ENCODE peak calls at places on chromosome 15, in five cellular contexts. One of them, this sample, is unnamed.

GRCh38 chr15:44194397-44195150 is 497 bp downstream of the FRMD5 start:
- DNase-seq in ovary: peak; percentile 28
- DNase-seq in pancreas: peak; percentile 82
- DNase-seq in suprapubic skin: peak; percentile 59
- DNase-seq in lower lobe of right lung: peak; percentile 51
- DNase-seq in this sample: peak; percentile 28

GRCh38 chr15:33064878-33065277 is 129.6 kb downstream of the FMN1 start:
- DNase-seq in pancreas: no peak
- DNase-seq in suprapubic skin: no peak
- DNase-seq in ovary: no peak
- DNase-seq in lower lobe of right lung: no peak
- DNase-seq in this sample: no peak

GRCh38 chr15:67134577-67135492 is 69.4 kb downstream of the SMAD3 start:
- DNase-seq in suprapubic skin: no peak
- DNase-seq in pancreas: no peak
- DNase-seq in lower lobe of right lung: no peak
- DNase-seq in ovary: no peak
- DNase-seq in this sample: peak; percentile 67

GRCh38 chr15:91787198-91787597 is 66.3 kb upstream of the SLCO3A1 start:
- DNase-seq in pancreas: no peak
- DNase-seq in ovary: no peak
- DNase-seq in suprapubic skin: no peak
- DNase-seq in lower lobe of right lung: no peak
- DNase-seq in this sample: no peak

GRCh38 chr15:57495554-57496235 is 96.0 kb upstream of the MYZAP start:
- DNase-seq in suprapubic skin: no peak
- DNase-seq in lower lobe of right lung: no peak
- DNase-seq in pancreas: no peak
- DNase-seq in ovary: no peak
- DNase-seq in this sample: no peak

GRCh38 chr15:97023131-97023844 is 692.8 kb downstream of the NR2F2 start:
- DNase-seq in suprapubic skin: no peak
- DNase-seq in pancreas: no peak
- DNase-seq in ovary: no peak
- DNase-seq in lower lobe of right lung: no peak
- DNase-seq in this sample: no peak

GRCh38 chr15:78944669-78945407 is at the start of gene CTSH:
- DNase-seq in ovary: peak; percentile 89
- DNase-seq in pancreas: peak; percentile 96
- DNase-seq in lower lobe of right lung: peak; percentile 94
- DNase-seq in suprapubic skin: peak; percentile 80
- DNase-seq in this sample: peak; percentile 90

GRCh38 chr15:85582076-85582718 is 201.8 kb downstream of the AKAP13 start:
- DNase-seq in pancreas: no peak
- DNase-seq in suprapubic skin: no peak
- DNase-seq in ovary: no peak
- DNase-seq in lower lobe of right lung: no peak
- DNase-seq in this sample: peak; percentile 64

GRCh38 chr15:23436421-23436820 is 10.6 kb downstream of the GOLGA6L2 start:
- DNase-seq in ovary: no peak
- DNase-seq in pancreas: no peak
- DNase-seq in lower lobe of right lung: no peak
- DNase-seq in suprapubic skin: no peak
- DNase-seq in this sample: peak; percentile 40

GRCh38 chr15:85633859-85634258 is 160.9 kb downstream of the KLHL25 start:
- DNase-seq in ovary: no peak
- DNase-seq in lower lobe of right lung: no peak
- DNase-seq in pancreas: no peak
- DNase-seq in suprapubic skin: no peak
- DNase-seq in this sample: no peak

GRCh38 chr15:78702609-78703332 is 61.8 kb upstream of the CHRNB4 start:
- DNase-seq in suprapubic skin: no peak
- DNase-seq in ovary: no peak
- DNase-seq in lower lobe of right lung: no peak
- DNase-seq in pancreas: no peak
- DNase-seq in this sample: no peak

GRCh38 chr15:46676233-46677206 is 1040.8 kb upstream of the SEMA6D start:
- DNase-seq in ovary: no peak
- DNase-seq in pancreas: no peak
- DNase-seq in lower lobe of right lung: no peak
- DNase-seq in suprapubic skin: no peak
- DNase-seq in this sample: no peak

GRCh38 chr15:70633394-70633793 is 130.0 kb downstream of the UACA start:
- DNase-seq in pancreas: no peak
- DNase-seq in lower lobe of right lung: no peak
- DNase-seq in ovary: no peak
- DNase-seq in suprapubic skin: no peak
- DNase-seq in this sample: no peak

GRCh38 chr15:70635895-70636294 is 127.5 kb downstream of the UACA start:
- DNase-seq in suprapubic skin: no peak
- DNase-seq in ovary: no peak
- DNase-seq in pancreas: no peak
- DNase-seq in lower lobe of right lung: no peak
- DNase-seq in this sample: no peak

GRCh38 chr15:70632981-70633380 is 130.4 kb downstream of the UACA start:
- DNase-seq in suprapubic skin: no peak
- DNase-seq in ovary: no peak
- DNase-seq in lower lobe of right lung: no peak
- DNase-seq in pancreas: no peak
- DNase-seq in this sample: no peak

GRCh38 chr15:70632079-70632850 is 131.1 kb downstream of the UACA start:
- DNase-seq in suprapubic skin: no peak
- DNase-seq in lower lobe of right lung: no peak
- DNase-seq in ovary: no peak
- DNase-seq in pancreas: no peak
- DNase-seq in this sample: no peak

DNA sequence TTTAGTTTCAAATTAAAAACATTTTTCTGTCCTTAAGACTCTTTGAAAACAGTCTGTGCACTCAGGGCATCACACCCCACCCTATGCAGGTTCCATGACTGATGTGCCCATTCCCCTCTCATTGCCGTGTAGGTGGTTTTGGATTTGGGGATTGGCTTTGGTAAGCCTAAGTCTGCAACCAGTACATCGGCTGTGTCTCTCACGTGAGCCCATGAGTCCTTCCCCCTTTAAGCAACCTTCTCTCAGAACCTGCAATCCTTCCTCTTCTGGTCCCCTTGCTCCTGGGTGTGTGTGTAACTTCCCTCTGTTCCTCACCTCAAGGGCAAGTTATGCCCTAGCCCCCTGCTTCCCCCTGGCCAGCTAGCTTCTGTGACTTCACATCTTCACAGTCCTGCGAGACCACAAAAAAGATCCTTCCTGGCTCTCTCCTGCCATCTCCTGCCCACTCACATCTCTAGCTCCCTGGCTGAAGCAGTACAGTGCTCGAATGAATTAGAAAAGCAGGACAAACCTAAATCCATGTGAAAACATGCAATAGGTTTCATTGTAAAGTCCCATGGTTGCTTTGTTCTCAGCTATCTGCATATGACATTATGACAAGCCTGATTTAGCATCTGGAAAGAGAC is 126.7 kb downstream of the UACA start:
- DNase-seq in pancreas: no peak
- DNase-seq in lower lobe of right lung: no peak
- DNase-seq in suprapubic skin: no peak
- DNase-seq in ovary: peak; percentile 48
- DNase-seq in this sample: no peak
- TF ChIP-seq CTCF in pancreas: no peak
- TF ChIP-seq CTCF in lower lobe of right lung: no peak
- TF ChIP-seq CTCF in suprapubic skin: no peak
- TF ChIP-seq CTCF in ovary: no peak
- TF ChIP-seq CTCF in this sample: no peak

DNA sequence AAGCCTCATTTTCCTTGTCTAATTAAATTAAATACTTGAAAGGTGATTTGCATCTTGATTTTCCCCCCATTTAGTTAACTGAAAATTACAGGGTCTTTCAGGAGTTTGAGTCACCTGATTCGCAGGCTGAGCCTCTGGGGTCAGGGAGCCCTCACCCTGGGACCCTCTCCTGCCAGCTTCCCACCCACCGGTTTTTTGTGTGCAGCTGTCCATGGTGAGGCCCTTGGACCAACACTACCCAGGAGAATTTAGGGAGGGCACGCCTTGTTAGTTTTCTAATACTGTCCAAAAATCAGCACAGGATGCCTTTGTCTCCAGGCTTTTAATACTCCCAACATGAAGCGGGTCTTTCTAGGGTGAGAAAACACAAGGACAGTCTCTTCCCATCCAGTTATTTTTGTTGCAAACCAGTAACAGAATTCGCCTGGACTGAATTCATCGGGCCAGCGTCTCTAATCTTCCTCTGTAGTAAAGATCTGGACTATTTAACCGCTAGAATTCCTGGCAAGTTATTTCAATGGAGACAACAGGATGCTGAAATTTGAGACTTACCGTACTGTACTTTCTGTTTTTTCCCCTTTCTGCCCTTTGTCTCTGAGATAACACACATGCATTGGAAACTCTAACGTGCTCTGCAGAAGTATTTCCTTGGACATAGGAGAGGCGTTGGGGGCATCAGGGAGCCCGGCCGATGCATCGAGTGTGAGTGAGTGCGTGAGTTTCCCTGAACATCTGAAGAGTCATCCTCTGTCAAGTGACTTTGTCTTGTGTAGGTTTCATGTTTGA is 61.4 kb downstream of the ASB7 start:
- DNase-seq in lower lobe of right lung: no peak
- DNase-seq in ovary: no peak
- DNase-seq in pancreas: no peak
- DNase-seq in suprapubic skin: no peak
- DNase-seq in this sample: no peak
- H3K4me3 ChIP-seq in lower lobe of right lung: no peak overlapping the region
- H3K4me3 ChIP-seq in ovary: no peak overlapping the region
- H3K4me3 ChIP-seq in pancreas: no peak overlapping the region
- H3K4me3 ChIP-seq in suprapubic skin: no peak overlapping the region
- H3K4me3 ChIP-seq in this sample: no peak overlapping the region

GRCh38 chr15:54374184-54374947 is 396.1 kb downstream of the UNC13C start:
- DNase-seq in ovary: no peak
- DNase-seq in lower lobe of right lung: no peak
- DNase-seq in pancreas: peak; percentile 32
- DNase-seq in suprapubic skin: peak; percentile 47
- DNase-seq in this sample: no peak
- TF ChIP-seq CTCF in ovary: no peak
- TF ChIP-seq CTCF in lower lobe of right lung: no peak
- TF ChIP-seq CTCF in pancreas: no peak
- TF ChIP-seq CTCF in suprapubic skin: no peak
- TF ChIP-seq CTCF in this sample: no peak

GRCh38 chr15:19973718-19974117 is 567.9 kb downstream of the GOLGA6L6 start:
- DNase-seq in suprapubic skin: no peak
- DNase-seq in pancreas: no peak
- DNase-seq in lower lobe of right lung: no peak
- DNase-seq in ovary: no peak
- DNase-seq in this sample: peak; percentile 60
- H3K4me3 ChIP-seq in suprapubic skin: no peak overlapping the region
- H3K4me3 ChIP-seq in pancreas: no peak overlapping the region
- H3K4me3 ChIP-seq in lower lobe of right lung: no peak overlapping the region
- H3K4me3 ChIP-seq in ovary: no peak overlapping the region
- H3K4me3 ChIP-seq in this sample: no peak overlapping the region

GRCh38 chr15:72472907-72473669 is 1.0 kb upstream of the ARIH1 start:
- DNase-seq in lower lobe of right lung: no peak
- DNase-seq in ovary: no peak
- DNase-seq in suprapubic skin: no peak
- DNase-seq in pancreas: no peak
- DNase-seq in this sample: no peak
- TF ChIP-seq CTCF in lower lobe of right lung: no peak
- TF ChIP-seq CTCF in ovary: no peak
- TF ChIP-seq CTCF in suprapubic skin: no peak
- TF ChIP-seq CTCF in pancreas: no peak
- TF ChIP-seq CTCF in this sample: no peak

GRCh38 chr15:58583171-58583908 is 151.5 kb downstream of the LIPC start:
- DNase-seq in pancreas: no peak
- DNase-seq in ovary: no peak
- DNase-seq in lower lobe of right lung: no peak
- DNase-seq in suprapubic skin: no peak
- DNase-seq in this sample: no peak

GRCh38 chr15:58587481-58587880 is 155.7 kb downstream of the LIPC start:
- DNase-seq in ovary: no peak
- DNase-seq in lower lobe of right lung: no peak
- DNase-seq in suprapubic skin: no peak
- DNase-seq in pancreas: no peak
- DNase-seq in this sample: no peak

GRCh38 chr15:58585668-58586461 is 154.1 kb downstream of the LIPC start:
- DNase-seq in pancreas: no peak
- DNase-seq in ovary: no peak
- DNase-seq in lower lobe of right lung: no peak
- DNase-seq in suprapubic skin: no peak
- DNase-seq in this sample: no peak

GRCh38 chr15:58582150-58582549 is 150.4 kb downstream of the LIPC start:
- DNase-seq in lower lobe of right lung: no peak
- DNase-seq in pancreas: no peak
- DNase-seq in ovary: no peak
- DNase-seq in suprapubic skin: no peak
- DNase-seq in this sample: no peak

GRCh38 chr15:58584789-58585461 is 153.1 kb downstream of the LIPC start:
- DNase-seq in pancreas: no peak
- DNase-seq in lower lobe of right lung: no peak
- DNase-seq in suprapubic skin: no peak
- DNase-seq in ovary: no peak
- DNase-seq in this sample: no peak
- H3K4me3 ChIP-seq in pancreas: no peak overlapping the region
- H3K4me3 ChIP-seq in lower lobe of right lung: no peak overlapping the region
- H3K4me3 ChIP-seq in suprapubic skin: no peak overlapping the region
- H3K4me3 ChIP-seq in ovary: no peak overlapping the region
- H3K4me3 ChIP-seq in this sample: no peak overlapping the region

GRCh38 chr15:51727141-51727897 is 10.1 kb downstream of the LYSMD2 start:
- DNase-seq in lower lobe of right lung: no peak
- DNase-seq in suprapubic skin: no peak
- DNase-seq in ovary: no peak
- DNase-seq in pancreas: no peak
- DNase-seq in this sample: no peak
- TF ChIP-seq CTCF in lower lobe of right lung: no peak
- TF ChIP-seq CTCF in suprapubic skin: no peak
- TF ChIP-seq CTCF in ovary: no peak
- TF ChIP-seq CTCF in pancreas: no peak
- TF ChIP-seq CTCF in this sample: no peak

GRCh38 chr15:95669146-95669922 is 661.2 kb upstream of the NR2F2 start:
- DNase-seq in ovary: peak; percentile 43
- DNase-seq in suprapubic skin: no peak
- DNase-seq in pancreas: no peak
- DNase-seq in lower lobe of right lung: no peak
- DNase-seq in this sample: no peak
- H3K4me3 ChIP-seq in ovary: peak overlapping the region; percentile 11
- H3K4me3 ChIP-seq in suprapubic skin: no peak overlapping the region
- H3K4me3 ChIP-seq in pancreas: no peak overlapping the region
- H3K4me3 ChIP-seq in lower lobe of right lung: peak overlapping the region; percentile 13
- H3K4me3 ChIP-seq in this sample: peak overlapping the region; percentile 7

GRCh38 chr15:52261498-52262242 is 33.9 kb downstream of the MYO5C start:
- DNase-seq in ovary: peak; percentile 24
- DNase-seq in pancreas: no peak
- DNase-seq in suprapubic skin: peak; percentile 82
- DNase-seq in lower lobe of right lung: peak; percentile 64
- DNase-seq in this sample: no peak
- TF ChIP-seq CTCF in ovary: no peak
- TF ChIP-seq CTCF in pancreas: no peak
- TF ChIP-seq CTCF in suprapubic skin: no peak
- TF ChIP-seq CTCF in lower lobe of right lung: peak; percentile 14
- TF ChIP-seq CTCF in this sample: no peak